ENCODE peak calls at places on chromosomes 16 and 17, in five cellular contexts. O is IMR-90, I is astrocyte, L is fibroblast of lung, Q is GM23248. N is an unnamed sample.

GRCh38 chr17:28901866-28902818 is 737 bp downstream of the DHRS13 start:
- DNase-seq in O (no peak), I (no peak), L (peak; percentile 8), Q (peak; percentile 81), N (peak; percentile 86)

GRCh38 chr16:71863995-71864394 is 18.2 kb downstream of the ATXN1L start:
- DNase-seq in O (no peak), I (no peak), L (no peak), Q (no peak), N (no peak)

GRCh38 chr17:2372180-2372579 is 28.7 kb downstream of the MNT start:
- DNase-seq in O (no peak), I (no peak), L (no peak), Q (no peak), N (no peak)

GRCh38 chr17:79340286-79340685 is 265.7 kb downstream of the ENGASE start:
- DNase-seq in O (no peak), I (no peak), L (no peak), Q (no peak), N (no peak)

GRCh38 chr17:78895322-78895721 is 7.7 kb downstream of the CEP295NL start:
- DNase-seq in O (no peak), I (no peak), L (no peak), Q (peak; percentile 27), N (no peak)

GRCh38 chr16:68227183-68227793 is 8.6 kb downstream of the ESRP2 start:
- DNase-seq in O (no peak), I (no peak), L (no peak), Q (no peak), N (no peak)

GRCh38 chr17:61235821-61236197 is 163.8 kb upstream of the TBX2 start:
- DNase-seq in O (peak; percentile 84), I (peak; percentile 66), L (peak; percentile 73), Q (peak; percentile 65), N (no peak)

GRCh38 chr17:16923097-16923903 is 48.6 kb downstream of the TNFRSF13B start:
- DNase-seq in O (no peak), I (no peak), L (no peak), Q (no peak), N (peak; percentile 27)

GRCh38 chr17:74659898-74660297 is 36.4 kb upstream of the CD300E start:
- DNase-seq in O (no peak), I (no peak), L (no peak), Q (no peak), N (no peak)

GRCh38 chr17:14464741-14465140 is 163.9 kb downstream of the HS3ST3B1 start:
- DNase-seq in O (peak; percentile 70), I (peak; percentile 29), L (peak; percentile 36), Q (peak; percentile 72), N (no peak)

GRCh38 chr16:48381201-48381600 is 4.0 kb downstream of the SIAH1 start:
- DNase-seq in O (peak; percentile 44), I (peak; percentile 45), L (peak; percentile 57), Q (peak; percentile 53), N (no peak)

GRCh38 chr16:62977876-62978275 is 941.6 kb upstream of the CDH8 start:
- DNase-seq in O (no peak), I (no peak), L (no peak), Q (no peak), N (no peak)

GRCh38 chr16:13540771-13541170 is 379.2 kb upstream of the ERCC4 start:
- DNase-seq in O (no peak), I (no peak), L (no peak), Q (no peak), N (no peak)

GRCh38 chr17:80260791-80261158 is at the start of gene RNF213:
- DNase-seq in O (no peak), I (no peak), L (peak; percentile 19), Q (peak; percentile 66), N (peak; percentile 47)

GRCh38 chr17:65058615-65059014 is 2.1 kb upstream of the GNA13 start:
- DNase-seq in O (no peak), I (no peak), L (no peak), Q (no peak), N (no peak)
- H3K4me3 ChIP-seq in O (no peak overlapping the region), I (no peak overlapping the region), L (no peak overlapping the region), Q (no peak overlapping the region), N (no peak overlapping the region)

GRCh38 chr17:40361925-40362695 is 2.4 kb downstream of the GJD3 start:
- DNase-seq in O (no peak), I (no peak), L (no peak), Q (no peak), N (no peak)
- H2AFZ ChIP-seq in O (peak overlapping the region; percentile 93), I (peak overlapping the region; percentile 87), L (no peak overlapping the region), Q (peak overlapping the region; percentile 83), N (no peak overlapping the region)

GRCh38 chr16:3874794-3875692 is 5.5 kb downstream of the CREBBP start:
- DNase-seq in O (no peak), I (no peak), L (no peak), Q (no peak), N (no peak)
- H3K4me1 ChIP-seq in O (peaks cover 40% of the 10 kb centered on the region), I (peaks cover 45% of the 10 kb centered on the region), L (peaks cover 24% of the 10 kb centered on the region), Q (peaks cover 62% of the 10 kb centered on the region), N (peaks cover 73% of the 10 kb centered on the region)

GRCh38 chr17:77668518-77668917 is 290.0 kb upstream of the TNRC6C start:
- DNase-seq in O (no peak), I (no peak), L (no peak), Q (no peak), N (no peak)
- H3K4me3 ChIP-seq in O (no peak overlapping the region), I (no peak overlapping the region), L (no peak overlapping the region), Q (no peak overlapping the region), N (no peak overlapping the region)

DNA sequence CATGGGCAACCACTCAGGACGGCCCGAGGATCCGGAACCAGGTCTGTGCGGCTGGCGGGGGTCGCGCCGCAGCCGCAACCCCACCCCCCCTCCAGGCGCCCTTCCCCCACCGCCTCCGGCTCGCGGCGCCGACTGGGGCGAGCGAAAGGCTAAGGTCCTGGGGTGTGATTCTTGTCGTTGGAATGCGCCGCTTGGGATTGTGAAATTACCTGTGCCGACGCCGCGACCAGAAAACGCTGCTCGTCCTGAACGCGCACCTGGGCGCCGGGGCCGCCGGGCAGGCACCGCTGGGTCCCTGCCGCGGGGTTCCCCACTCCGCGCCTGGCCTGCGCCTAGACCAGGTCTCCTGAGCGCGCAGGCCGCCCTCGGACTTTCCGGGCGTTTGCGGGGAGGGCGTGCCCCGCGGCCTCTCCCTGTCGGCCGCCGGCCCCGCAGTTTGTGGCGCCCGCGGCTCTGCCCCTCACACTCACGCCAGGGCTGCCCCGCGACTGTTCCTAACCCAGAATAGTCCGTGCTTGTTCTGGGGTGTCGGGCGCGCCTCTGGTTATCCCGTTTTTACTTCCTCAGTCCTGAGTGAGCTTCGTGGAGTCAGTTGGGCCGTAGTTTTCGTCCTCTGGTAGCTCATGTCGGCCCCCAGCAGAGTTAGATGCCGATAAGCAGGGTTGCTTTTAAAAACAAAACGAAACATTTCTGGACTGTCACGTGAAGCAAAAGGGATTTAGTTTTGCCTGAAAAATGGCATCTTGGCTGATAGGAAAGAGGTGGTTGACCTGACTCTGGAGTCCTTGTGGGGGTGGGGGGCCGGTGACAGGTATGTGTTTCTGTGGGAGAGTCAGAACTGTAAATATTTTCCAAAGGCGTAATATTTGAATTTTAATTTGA is 147.3 kb downstream of the SPECC1 start:
- DNase-seq in O (peak; percentile 25), I (peak; percentile 36), L (peak; percentile 49), Q (peak; percentile 47), N (no peak)
- H2AFZ ChIP-seq in O (peak overlapping the region; percentile 90), I (peak overlapping the region; percentile 54), L (peak overlapping the region; percentile 57), Q (peak overlapping the region; percentile 83), N (no peak overlapping the region)

GRCh38 chr17:69538795-69539194 is 124.3 kb downstream of the MAP2K6 start:
- DNase-seq in O (no peak), I (no peak), L (no peak), Q (no peak), N (no peak)

GRCh38 chr17:69539781-69540319 is 125.4 kb downstream of the MAP2K6 start:
- DNase-seq in O (peak; percentile 93), I (peak; percentile 94), L (peak; percentile 95), Q (peak; percentile 42), N (no peak)

GRCh38 chr17:69540356-69540755 is 125.9 kb downstream of the MAP2K6 start:
- DNase-seq in O (no peak), I (no peak), L (no peak), Q (no peak), N (no peak)

GRCh38 chr17:69535022-69535570 is 120.6 kb downstream of the MAP2K6 start:
- DNase-seq in O (no peak), I (no peak), L (no peak), Q (no peak), N (no peak)

GRCh38 chr17:69539274-69539673 is 124.8 kb downstream of the MAP2K6 start:
- DNase-seq in O (no peak), I (no peak), L (no peak), Q (no peak), N (no peak)
- H3K4me1 ChIP-seq in O (peaks cover 10% of the 10 kb centered on the region), I (peaks cover 14% of the 10 kb centered on the region), L (no peaks in the 10 kb centered on the region), Q (no peaks in the 10 kb centered on the region), N (no peaks in the 10 kb centered on the region)

DNA sequence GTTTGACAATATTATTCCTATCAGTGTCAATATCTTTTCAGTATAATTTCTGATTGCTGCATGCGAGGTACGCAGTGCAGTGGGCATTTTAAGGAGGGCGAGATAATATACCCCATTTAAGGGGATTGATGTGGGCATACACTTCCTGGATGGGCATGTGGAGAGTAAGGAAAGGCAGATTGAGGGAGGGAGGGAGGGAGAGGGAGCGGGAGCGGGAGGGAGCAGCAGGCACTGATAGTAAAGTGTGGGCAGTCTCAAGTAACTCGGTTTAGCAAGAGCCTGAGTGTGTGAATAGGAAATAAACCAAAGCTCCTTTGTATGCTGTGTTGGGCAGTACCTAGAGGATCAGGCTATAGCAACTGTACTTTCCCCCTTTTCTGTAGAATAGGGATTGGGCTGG is 5.1 kb downstream of the BPTF start:
- DNase-seq in O (no peak), I (no peak), L (peak; percentile 12), Q (peak; percentile 27), N (no peak)
- H3K4me3 ChIP-seq in O (no peak overlapping the region), I (no peak overlapping the region), L (no peak overlapping the region), Q (no peak overlapping the region), N (no peak overlapping the region)

GRCh38 chr16:86554599-86554916 is 477 bp downstream of the MTHFSD start:
- DNase-seq in O (no peak), I (no peak), L (no peak), Q (no peak), N (no peak)
- H2AFZ ChIP-seq in O (peak overlapping the region; percentile 93), I (peak overlapping the region; percentile 91), L (peak overlapping the region; percentile 33), Q (peak overlapping the region; percentile 95), N (peak overlapping the region; percentile 31)

GRCh38 chr17:38453951-38454421 is 25.7 kb downstream of the ARHGAP23 start:
- DNase-seq in O (peak; percentile 38), I (peak; percentile 37), L (peak; percentile 50), Q (peak; percentile 62), N (no peak)
- H3K4me1 ChIP-seq in O (peaks cover 54% of the 10 kb centered on the region), I (peaks cover 72% of the 10 kb centered on the region), L (peaks cover 44% of the 10 kb centered on the region), Q (peaks cover 61% of the 10 kb centered on the region), N (no peaks in the 10 kb centered on the region)

GRCh38 chr17:9900744-9901143 is 4.3 kb downstream of the RCVRN start:
- DNase-seq in O (peak; percentile 56), I (peak; percentile 79), L (peak; percentile 85), Q (peak; percentile 80), N (no peak)
- H3K4me3 ChIP-seq in O (no peak overlapping the region), I (no peak overlapping the region), L (no peak overlapping the region), Q (peak overlapping the region; percentile 59), N (no peak overlapping the region)

N was measured in Karpas-422.